ENCODE peak calls at places on chromosome 12, in nine cellular contexts. M, V, K, G, U, C, E, Z and R are unnamed samples.

GRCh38 chr12:96120359-96121100 is 73.6 kb upstream of the ELK3 start:
- DNase-seq in M (no peak), V (no peak), K (no peak), G (no peak), U (peak; percentile 24), C (no peak), E (no peak), Z (no peak), R (peak; percentile 21)

GRCh38 chr12:29730481-29730880 is 53.3 kb downstream of the TMTC1 start:
- DNase-seq in M (no peak), V (no peak), K (no peak), G (no peak), U (no peak), C (no peak), E (no peak), Z (no peak), R (no peak)

GRCh38 chr12:91262023-91262676 is 79.5 kb upstream of the DCN start:
- DNase-seq in M (no peak), V (no peak), K (no peak), G (no peak), U (no peak), C (no peak), E (no peak), Z (no peak), R (no peak)

GRCh38 chr12:103791350-103791920 is 49.6 kb downstream of the NT5DC3 start:
- DNase-seq in M (no peak), V (no peak), K (no peak), G (no peak), U (no peak), C (no peak), E (no peak), Z (no peak), R (no peak)

GRCh38 chr12:52275686-52276085 is 1.2 kb downstream of the KRT86 start:
- DNase-seq in M (no peak), V (no peak), K (peak; percentile 43), G (no peak), U (peak; percentile 2), C (no peak), E (no peak), Z (no peak), R (no peak)

GRCh38 chr12:32650508-32650907 is 28.6 kb upstream of the DNM1L start:
- DNase-seq in M (no peak), V (no peak), K (no peak), G (no peak), U (no peak), C (no peak), E (no peak), Z (no peak), R (no peak)

GRCh38 chr12:128724468-128725046 is 99.2 kb downstream of the SLC15A4 start:
- DNase-seq in M (no peak), V (no peak), K (no peak), G (no peak), U (no peak), C (no peak), E (no peak), Z (no peak), R (no peak)

GRCh38 chr12:132795847-132796246 is 32.8 kb downstream of the GOLGA3 start:
- DNase-seq in M (no peak), V (no peak), K (no peak), G (no peak), U (no peak), C (no peak), E (no peak), Z (no peak), R (no peak)

GRCh38 chr12:117867348-117867747 is 101.4 kb downstream of the KSR2 start:
- DNase-seq in M (no peak), V (no peak), K (no peak), G (no peak), U (no peak), C (no peak), E (no peak), Z (no peak), R (no peak)

GRCh38 chr12:30926243-30927209 is at the start of gene TSPAN11:
- DNase-seq in M (peak; percentile 36), V (no peak), K (no peak), G (no peak), U (no peak), C (peak; percentile 31), E (no peak), Z (no peak), R (peak; percentile 77)

GRCh38 chr12:55847033-55847432 is 4.3 kb upstream of the MMP19 start:
- DNase-seq in M (no peak), V (peak; percentile 75), K (no peak), G (peak; percentile 45), U (no peak), C (peak; percentile 74), E (peak; percentile 79), Z (no peak), R (no peak)

GRCh38 chr12:124554429-124555029 is 12.9 kb downstream of the NCOR2 start:
- DNase-seq in M (peak; percentile 48), V (no peak), K (no peak), G (no peak), U (no peak), C (no peak), E (no peak), Z (no peak), R (no peak)

GRCh38 chr12:3489057-3489456 is 1.9 kb upstream of the PRMT8 start:
- DNase-seq in M (no peak), V (peak; percentile 57), K (no peak), G (peak; percentile 11), U (no peak), C (peak; percentile 29), E (no peak), Z (no peak), R (no peak)

GRCh38 chr12:15852383-15852782 is 29.8 kb upstream of the STRAP start:
- DNase-seq in M (no peak), V (no peak), K (no peak), G (peak; percentile 52), U (no peak), C (no peak), E (no peak), Z (no peak), R (no peak)

GRCh38 chr12:104669057-104669770 is 212.5 kb downstream of the CHST11 start:
- DNase-seq in M (peak; percentile 69), V (no peak), K (peak; percentile 85), G (no peak), U (peak; percentile 82), C (no peak), E (no peak), Z (peak; percentile 80), R (peak; percentile 36)

GRCh38 chr12:80624986-80625530 is 82.4 kb upstream of the MYF6 start:
- DNase-seq in M (no peak), V (no peak), K (no peak), G (no peak), U (no peak), C (no peak), E (no peak), Z (no peak), R (no peak)

GRCh38 chr12:26770239-26771070 is 62.5 kb downstream of the ITPR2 start:
- DNase-seq in M (no peak), V (no peak), K (no peak), G (no peak), U (no peak), C (no peak), E (no peak), Z (no peak), R (no peak)

GRCh38 chr12:85690146-85690545 is 146.1 kb downstream of the RASSF9 start:
- DNase-seq in M (no peak), V (no peak), K (no peak), G (no peak), U (no peak), C (no peak), E (no peak), Z (no peak), R (no peak)

GRCh38 chr12:5307065-5307464 is 124.8 kb upstream of the NTF3 start:
- DNase-seq in M (no peak), V (no peak), K (no peak), G (no peak), U (no peak), C (no peak), E (no peak), Z (no peak), R (no peak)

GRCh38 chr12:124564232-124564958 is 3.0 kb downstream of the NCOR2 start:
- DNase-seq in M (no peak), V (no peak), K (no peak), G (no peak), U (no peak), C (no peak), E (no peak), Z (no peak), R (peak; percentile 28)

GRCh38 chr12:97426485-97427116 is 36.0 kb upstream of the RMST start:
- DNase-seq in M (no peak), V (no peak), K (no peak), G (no peak), U (no peak), C (no peak), E (no peak), Z (no peak), R (no peak)

GRCh38 chr12:2682301-2683282 is 112.2 kb upstream of the FKBP4 start:
- DNase-seq in M (no peak), V (peak; percentile 24), K (peak; percentile 56), G (no peak), U (no peak), C (peak; percentile 20), E (no peak), Z (no peak), R (peak; percentile 62)

DNA sequence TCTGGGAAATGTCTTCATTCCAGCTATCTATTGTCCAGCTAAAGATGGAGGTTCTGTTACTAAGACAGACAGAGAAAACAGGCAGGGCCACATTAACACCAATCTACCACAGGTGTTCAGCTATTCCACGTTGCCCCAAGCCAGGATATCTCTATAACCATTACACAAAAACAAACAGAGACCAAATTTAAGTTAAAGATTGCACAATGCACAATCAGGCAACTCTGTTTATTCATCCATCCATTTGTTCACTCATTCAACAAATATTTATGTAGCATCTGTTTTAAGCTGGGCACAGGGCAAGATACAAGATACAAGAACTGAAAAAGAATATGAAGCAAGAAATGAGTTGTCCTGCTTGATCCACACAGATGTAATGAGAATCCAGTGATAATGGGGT is 629.0 kb downstream of the MED13L start:
- DNase-seq in M (no peak), V (peak; percentile 44), K (no peak), G (peak; percentile 5), U (no peak), C (no peak), E (no peak), Z (no peak), R (no peak)
- TF ChIP-seq CTCF in M (no peak), V (no peak), K (no peak), G (no peak), U (no peak), C (no peak), E (no peak), Z (no peak), R (no peak)

GRCh38 chr12:78086553-78087362 is 256.1 kb downstream of the NAV3 start:
- DNase-seq in M (no peak), V (no peak), K (no peak), G (no peak), U (no peak), C (peak; percentile 18), E (no peak), Z (no peak), R (no peak)
- TF ChIP-seq CTCF in M (no peak), V (no peak), K (no peak), G (no peak), U (no peak), C (peak; percentile 20), E (no peak), Z (no peak), R (no peak)

GRCh38 chr12:57465030-57465746 is 5.6 kb downstream of the GLI1 start:
- DNase-seq in M (no peak), V (no peak), K (no peak), G (no peak), U (no peak), C (no peak), E (no peak), Z (no peak), R (no peak)
- TF ChIP-seq CTCF in M (no peak), V (no peak), K (no peak), G (no peak), U (no peak), C (no peak), E (no peak), Z (no peak), R (no peak)

GRCh38 chr12:67025543-67026114 is 243.5 kb upstream of the CAND1 start:
- DNase-seq in M (peak; percentile 5), V (no peak), K (no peak), G (no peak), U (no peak), C (no peak), E (no peak), Z (peak; percentile 35), R (peak; percentile 67)
- TF ChIP-seq CTCF in M (peak; percentile 72), V (peak; percentile 76), K (peak; percentile 23), G (peak; percentile 69), U (peak; percentile 57), C (peak; percentile 73), E (peak; percentile 49), Z (peak; percentile 70), R (peak; percentile 77)